ENCODE peak calls at places on chromosomes 11 and 22, in four cellular contexts. L is A549, X is esophagus squamous epithelium, M is H1. B is an unnamed sample. For H3K4me1, the result is how much of the 10 kb centered on the place peaks cover.

GRCh38 chr11:67449116-67449844 is 3.2 kb downstream of the GPR152 start:
- DNase-seq in L (no peak), M (no peak), X (no peak), B (no peak)

GRCh38 chr11:94928146-94928995 is 45.0 kb downstream of the CWC15 start:
- DNase-seq in L (no peak), X (no peak), M (no peak), B (no peak)

GRCh38 chr11:128662960-128663359 is 30.9 kb upstream of the FLI1 start:
- DNase-seq in M (no peak), X (no peak), L (no peak), B (no peak)

GRCh38 chr11:2419638-2420501 is 19.3 kb downstream of the TSSC4 start:
- DNase-seq in X (no peak), M (peak), L (peak), B (peak)

GRCh38 chr11:46675288-46675851 is 25.0 kb downstream of the ARHGAP1 start:
- DNase-seq in L (peak), M (no peak), X (no peak), B (peak)

GRCh38 chr22:49968831-49969661 is 8.5 kb downstream of the PIM3 start:
- DNase-seq in M (peak), X (no peak), L (no peak), B (no peak)

GRCh38 chr11:61973603-61974162 is 6.2 kb upstream of the FTH1 start:
- DNase-seq in M (no peak), X (no peak), L (no peak), B (peak)

GRCh38 chr22:43643362-43643761 is 168.7 kb downstream of the EFCAB6 start:
- DNase-seq in X (no peak), L (no peak), M (no peak), B (no peak)

GRCh38 chr11:48043998-48044512 is 63.7 kb downstream of the PTPRJ start:
- DNase-seq in L (no peak), X (no peak), M (no peak), B (no peak)

GRCh38 chr22:23709107-23709506 is 18.3 kb downstream of the RGL4 start:
- DNase-seq in X (no peak), M (no peak), L (no peak), B (no peak)

GRCh38 chr11:64242920-64243854 is 2.3 kb downstream of the FKBP2 start:
- DNase-seq in X (no peak), M (no peak), L (no peak), B (no peak)

GRCh38 chr22:39520874-39521857 is 804 bp downstream of the ATF4 start:
- DNase-seq in L (peak), X (no peak), M (peak), B (peak)

GRCh38 chr11:101127348-101127698 is 2.3 kb downstream of the PGR start:
- DNase-seq in L (no peak), X (no peak), M (peak), B (no peak)

GRCh38 chr11:11306855-11307254 is 46.2 kb downstream of the CSNK2A3 start:
- DNase-seq in L (no peak), M (no peak), X (no peak), B (no peak)

GRCh38 chr11:64128255-64129006 is 37.5 kb downstream of the MACROD1 start:
- DNase-seq in L (no peak), M (no peak), X (no peak), B (no peak)

GRCh38 chr11:33643167-33643817 is 57.3 kb downstream of the C11orf91 start:
- DNase-seq in M (no peak), X (no peak), L (no peak), B (no peak)

GRCh38 chr11:79609511-79609910 is 168.7 kb upstream of the TENM4 start:
- DNase-seq in X (no peak), M (no peak), L (no peak), B (no peak)

GRCh38 chr22:31585161-31585859 is 76.7 kb downstream of the PISD start:
- DNase-seq in X (no peak), M (no peak), L (no peak), B (no peak)

GRCh38 chr22:22817468-22818201 is 70.0 kb upstream of the IGLL5 start:
- DNase-seq in L (no peak), M (no peak), X (no peak), B (no peak)

GRCh38 chr11:134226806-134227325 is 2.4 kb downstream of the VPS26B start:
- DNase-seq in M (no peak), L (no peak), X (no peak), B (no peak)

GRCh38 chr11:134228625-134229024 is 4.2 kb downstream of the VPS26B start:
- DNase-seq in X (no peak), L (no peak), M (no peak), B (no peak)

GRCh38 chr11:134230339-134230738 is 5.9 kb downstream of the VPS26B start:
- DNase-seq in M (no peak), X (no peak), L (no peak), B (no peak)

GRCh38 chr11:134231958-134232674 is 7.6 kb downstream of the VPS26B start:
- DNase-seq in M (no peak), X (no peak), L (no peak), B (no peak)

DNA sequence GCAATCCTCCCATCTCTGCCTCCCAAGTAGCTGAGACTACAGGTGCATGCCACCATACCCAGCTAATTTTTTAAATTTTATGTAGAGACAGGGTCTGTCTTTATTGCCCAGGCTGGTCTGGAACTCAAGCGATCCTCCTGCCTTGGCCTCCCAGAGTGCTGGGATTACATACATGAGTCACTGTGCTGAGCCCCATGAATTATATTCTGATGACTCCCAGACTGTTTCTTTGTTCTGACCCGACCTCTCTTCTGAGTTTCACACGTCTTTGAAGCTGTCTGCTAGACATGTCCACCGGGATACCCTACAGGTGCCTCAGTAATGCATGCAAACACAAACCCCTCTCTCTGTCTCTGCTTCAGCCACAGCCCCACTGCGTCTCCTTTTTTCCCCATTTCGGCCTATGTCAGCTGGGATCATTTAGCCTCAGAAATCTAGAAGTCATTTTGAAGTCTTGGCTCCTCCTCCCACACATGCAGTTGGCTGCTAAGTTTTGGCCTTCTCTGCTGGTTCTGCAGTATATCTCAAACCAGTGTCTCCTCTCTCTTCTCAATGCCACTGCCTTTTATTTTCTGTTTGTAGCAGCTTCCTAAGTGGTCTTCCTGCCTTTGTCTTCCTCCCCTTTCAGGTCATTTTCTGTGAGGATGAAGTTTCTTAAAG is 4.8 kb downstream of the VPS26B start:
- DNase-seq in X (no peak), L (no peak), M (no peak), B (no peak)
- H3K4me1 ChIP-seq in X (under half), L (under half), M (under half), B (under half)

GRCh38 chr11:770642-771616 is 6.4 kb downstream of the GATD1 start:
- DNase-seq in M (no peak), X (no peak), L (no peak), B (no peak)
- TF ChIP-seq POLR2A in M (no peak), X (no peak), L (no peak), B (no peak)

GRCh38 chr11:921921-922678 is 3.6 kb upstream of the AP2A2 start:
- DNase-seq in M (no peak), L (no peak), X (no peak), B (no peak)
- H3K4me1 ChIP-seq in M (under half), L (under half), X (under half), B (under half)

GRCh38 chr11:23257088-23257487 is 396.8 kb upstream of the CCDC179 start:
- DNase-seq in M (no peak), X (no peak), L (no peak), B (no peak)

GRCh38 chr11:23252426-23252825 is 392.2 kb upstream of the CCDC179 start:
- DNase-seq in L (no peak), X (no peak), M (no peak), B (no peak)

GRCh38 chr11:23263466-23263865 is 403.2 kb upstream of the CCDC179 start:
- DNase-seq in L (no peak), X (no peak), M (no peak), B (no peak)

GRCh38 chr11:23257556-23257955 is 397.3 kb upstream of the CCDC179 start:
- DNase-seq in X (no peak), M (no peak), L (no peak), B (no peak)
- TF ChIP-seq POLR2A in X (no peak), M (no peak), L (no peak), B (no peak)

GRCh38 chr11:3877252-3878035 is 22.0 kb downstream of the STIM1 start:
- DNase-seq in L (no peak), M (no peak), X (no peak), B (no peak)
- H3K4me1 ChIP-seq in L (under half), M (under half), X (under half), B (under half)

B was measured in prostate gland.